ENCODE peak calls at places on chromosomes 6 and 20, in eight cellular contexts. Z is CD8-positive, alpha-beta memory T cell; N is HCT116; I is H1; X is choroid plexus epithelial cell; D is endodermal cell; R is NB4; B is AG09309. H is an unnamed sample.

GRCh38 chr6:43923376-43924221 is 153.6 kb downstream of the VEGFA start:
- DNase-seq in Z (no peak), N (peak; percentile 7), I (no peak), X (no peak), D (no peak), R (peak; percentile 73), B (no peak), H (no peak)

GRCh38 chr20:24236204-24236603 is 233.2 kb upstream of the SYNDIG1 start:
- DNase-seq in Z (no peak), N (no peak), I (no peak), X (no peak), D (no peak), R (no peak), B (no peak), H (no peak)

GRCh38 chr6:135451617-135452190 is 45.8 kb downstream of the AHI1 start:
- DNase-seq in Z (peak; percentile 30), N (peak; percentile 22), I (no peak), X (peak; percentile 64), D (no peak), R (peak; percentile 59), B (no peak), H (no peak)

GRCh38 chr6:116444092-116444491 is 17.1 kb upstream of the CALHM6 start:
- DNase-seq in Z (no peak), N (peak; percentile 7), I (no peak), X (peak; percentile 78), D (no peak), R (peak; percentile 64), B (no peak), H (no peak)

GRCh38 chr6:100202417-100203194 is 208.6 kb upstream of the MCHR2 start:
- DNase-seq in Z (no peak), N (peak; percentile 77), I (no peak), X (peak; percentile 95), D (no peak), R (peak; percentile 62), B (peak; percentile 97), H (no peak)

GRCh38 chr6:149965191-149966020 is 1.7 kb downstream of the ULBP1 start:
- DNase-seq in Z (peak; percentile 38), N (no peak), I (peak; percentile 67), X (peak; percentile 23), D (peak; percentile 71), R (no peak), B (no peak), H (peak; percentile 77)

GRCh38 chr6:39829331-39829730 is 37.2 kb downstream of the DAAM2 start:
- DNase-seq in Z (no peak), N (no peak), I (no peak), X (no peak), D (no peak), R (no peak), B (no peak), H (no peak)

GRCh38 chr6:119148102-119148824 is 69.8 kb upstream of the FAM184A start:
- DNase-seq in Z (no peak), N (peak; percentile 62), I (peak; percentile 47), X (peak; percentile 91), D (peak; percentile 68), R (peak; percentile 67), B (peak; percentile 71), H (peak; percentile 63)

GRCh38 chr6:135962731-135963130 is 111.2 kb downstream of the PDE7B start:
- DNase-seq in Z (no peak), N (no peak), I (no peak), X (peak; percentile 93), D (no peak), R (no peak), B (peak; percentile 89), H (no peak)

GRCh38 chr20:36546111-36546736 is 4.9 kb downstream of the MYL9 start:
- DNase-seq in Z (no peak), N (no peak), I (no peak), X (no peak), D (no peak), R (no peak), B (no peak), H (no peak)

GRCh38 chr20:36542019-36542488 is 735 bp downstream of the MYL9 start:
- DNase-seq in Z (no peak), N (peak; percentile 33), I (peak; percentile 84), X (peak; percentile 70), D (peak; percentile 91), R (peak; percentile 32), B (no peak), H (peak; percentile 91)

GRCh38 chr20:36543187-36544133 is 2.1 kb downstream of the MYL9 start:
- DNase-seq in Z (no peak), N (no peak), I (no peak), X (peak; percentile 87), D (peak; percentile 40), R (no peak), B (no peak), H (peak; percentile 32)

GRCh38 chr20:36542516-36543186 is 1.3 kb downstream of the MYL9 start:
- DNase-seq in Z (no peak), N (no peak), I (no peak), X (no peak), D (no peak), R (no peak), B (no peak), H (peak; percentile 31)

GRCh38 chr20:36544134-36545018 is 3.1 kb downstream of the MYL9 start:
- DNase-seq in Z (no peak), N (no peak), I (no peak), X (peak; percentile 33), D (peak; percentile 52), R (no peak), B (no peak), H (peak; percentile 38)
- H3K4me3 ChIP-seq in Z (no peak overlapping the region), N (no peak overlapping the region), I (no peak overlapping the region), X (peak overlapping the region; percentile 6), D (peak overlapping the region; percentile 89), R (no peak overlapping the region), B (peak overlapping the region; percentile 97), H (no peak overlapping the region)

GRCh38 chr20:35741892-35742740 is at the start of gene RBM39:
- DNase-seq in Z (peak; percentile 100), N (peak; percentile 100), I (peak; percentile 98), X (peak; percentile 100), D (peak; percentile 100), R (peak; percentile 100), B (peak; percentile 100), H (peak; percentile 95)
- H3K4me3 ChIP-seq in Z (peak within 1 kb of the TSS; percentile 91), N (peak within 1 kb of the TSS; percentile 77), I (peak within 1 kb of the TSS; percentile 94), X (peak within 1 kb of the TSS; percentile 87), D (peak within 1 kb of the TSS; percentile 99), R (peak within 1 kb of the TSS; percentile 99), B (peak within 1 kb of the TSS; percentile 75), H (peak within 1 kb of the TSS; percentile 96)

GRCh38 chr6:111410371-111410770 is 72.6 kb downstream of the REV3L start:
- DNase-seq in Z (no peak), N (no peak), I (no peak), X (no peak), D (no peak), R (peak; percentile 36), B (no peak), H (no peak)

GRCh38 chr6:111406200-111406711 is 76.8 kb downstream of the REV3L start:
- DNase-seq in Z (no peak), N (no peak), I (no peak), X (no peak), D (no peak), R (peak; percentile 64), B (no peak), H (no peak)

GRCh38 chr6:111409430-111409829 is 73.6 kb downstream of the REV3L start:
- DNase-seq in Z (no peak), N (no peak), I (no peak), X (no peak), D (no peak), R (no peak), B (no peak), H (no peak)

GRCh38 chr6:111411046-111411445 is 72.0 kb downstream of the REV3L start:
- DNase-seq in Z (no peak), N (no peak), I (no peak), X (no peak), D (no peak), R (no peak), B (no peak), H (no peak)

GRCh38 chr6:111407686-111408085 is 75.3 kb downstream of the REV3L start:
- DNase-seq in Z (no peak), N (no peak), I (no peak), X (no peak), D (no peak), R (no peak), B (no peak), H (no peak)
- H3K4me3 ChIP-seq in Z (no peak overlapping the region), N (no peak overlapping the region), I (no peak overlapping the region), X (no peak overlapping the region), D (no peak overlapping the region), R (no peak overlapping the region), B (no peak overlapping the region), H (no peak overlapping the region)

DNA sequence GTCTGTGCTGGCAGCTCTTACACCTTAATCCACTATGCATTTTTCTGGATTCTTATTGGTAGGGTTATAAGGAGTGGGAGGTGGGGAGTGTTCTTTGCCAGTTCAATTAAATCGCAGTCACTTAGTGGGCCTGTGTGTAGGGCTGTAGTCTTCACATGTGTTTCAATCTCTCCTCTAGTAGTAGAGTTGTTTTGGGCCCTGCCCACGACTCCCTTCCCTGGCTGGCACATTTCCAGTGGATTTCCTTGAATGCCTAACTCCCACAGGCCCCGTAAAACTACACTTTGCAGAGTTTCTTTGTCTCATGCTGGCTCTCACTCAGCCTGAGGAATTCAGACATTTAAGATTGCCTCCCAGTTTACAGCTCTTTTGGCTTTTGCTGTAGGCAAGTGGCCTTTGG is 414.0 kb upstream of the OPRM1 start:
- DNase-seq in Z (no peak), N (no peak), I (no peak), X (peak; percentile 30), D (peak; percentile 57), R (no peak), B (no peak), H (no peak)
- H3K4me3 ChIP-seq in Z (no peak overlapping the region), N (no peak overlapping the region), I (no peak overlapping the region), X (no peak overlapping the region), D (no peak overlapping the region), R (no peak overlapping the region), B (no peak overlapping the region), H (no peak overlapping the region)

DNA sequence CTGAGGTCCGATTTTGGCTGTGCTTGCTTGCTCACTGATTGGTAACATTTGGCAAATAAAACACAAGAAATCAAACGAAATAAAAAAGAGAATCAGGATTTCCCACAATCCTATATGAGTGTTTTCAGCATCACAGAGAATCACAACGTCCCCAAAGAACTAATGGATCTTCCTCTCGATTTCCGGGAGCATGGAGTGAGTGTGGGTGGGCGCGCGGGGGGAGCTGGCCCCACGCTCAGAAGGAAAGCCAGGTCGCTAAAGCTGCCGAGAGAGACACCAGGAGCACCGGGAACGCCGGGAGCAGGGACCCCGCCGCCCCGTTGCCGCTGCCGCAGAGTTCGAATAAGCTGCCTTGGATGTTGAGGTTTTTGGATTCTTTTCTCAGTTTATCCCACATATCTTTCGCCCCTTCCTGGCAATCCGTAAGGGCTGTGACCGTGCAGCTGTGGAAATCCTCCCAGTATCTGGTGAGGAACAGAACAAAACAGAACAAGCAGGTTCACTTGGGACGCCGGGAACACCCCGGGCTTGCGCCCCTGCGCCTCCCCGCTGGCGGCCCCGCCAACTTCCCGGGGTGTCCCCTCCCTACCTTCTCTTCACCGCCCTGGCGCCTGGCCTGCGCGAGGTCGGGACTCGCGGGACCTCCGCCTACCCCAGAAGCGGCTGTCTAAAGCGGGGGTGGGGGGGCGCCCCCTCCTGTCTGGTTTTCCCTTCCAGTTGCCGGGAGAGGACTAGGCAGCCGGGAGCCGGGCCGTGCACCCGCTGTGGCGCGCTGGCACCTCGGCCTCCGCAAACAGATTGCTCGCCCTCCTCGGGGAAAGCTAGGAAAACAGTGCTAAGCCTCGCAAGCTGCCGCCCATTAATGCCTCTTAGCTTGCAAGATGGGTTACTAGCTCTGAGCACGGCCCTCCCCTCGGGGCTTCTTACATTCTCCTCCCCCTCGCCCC is 7.7 kb downstream of the NRN1 start:
- DNase-seq in Z (no peak), N (no peak), I (peak; percentile 84), X (no peak), D (peak; percentile 89), R (no peak), B (no peak), H (peak; percentile 88)
- H3K4me3 ChIP-seq in Z (no peak overlapping the region), N (no peak overlapping the region), I (no peak overlapping the region), X (no peak overlapping the region), D (peak overlapping the region; percentile 72), R (no peak overlapping the region), B (peak overlapping the region; percentile 41), H (peak overlapping the region; percentile 27)

H was measured in H7.